ENCODE peak calls at places on chromosome 16, in nine cellular contexts. Z is lung, L is adipocyte, I is OCI-LY7, C is fibroblast of lung, O is colonic mucosa, J is Peyer's patch, U is SJCRH30, Q is tibial artery. K is an unnamed sample. For H3K36me3, the result is how much of the 10 kb centered on the place peaks cover.

GRCh38 chr16:57112403-57113041 is 20.1 kb downstream of the CPNE2 start:
- DNase-seq in I (no peak), C (no peak), Z (no peak), O (no peak), Q (peak), U (no peak), L (peak), J (no peak), K (no peak)

GRCh38 chr16:28210979-28211505 is 723 bp downstream of the XPO6 start:
- DNase-seq in C (peak), O (peak), Q (peak), L (peak), Z (peak), J (peak), I (peak), U (peak), K (peak)

GRCh38 chr16:47627056-47627455 is 165.9 kb downstream of the PHKB start:
- DNase-seq in C (no peak), U (no peak), I (no peak), Z (no peak), Q (no peak), J (no peak), L (no peak), O (no peak), K (no peak)

GRCh38 chr16:74730049-74730683 is 29.5 kb upstream of the MLKL start:
- DNase-seq in Z (no peak), U (no peak), I (no peak), C (no peak), Q (no peak), L (no peak), O (peak), J (peak), K (no peak)

GRCh38 chr16:81279375-81279774 is 35.4 kb upstream of the GAN start:
- DNase-seq in J (no peak), O (no peak), Z (no peak), Q (no peak), L (peak), I (no peak), U (no peak), C (peak), K (no peak)

GRCh38 chr16:47013910-47014309 is 40.4 kb upstream of the DNAJA2 start:
- DNase-seq in Z (no peak), I (no peak), J (no peak), U (no peak), Q (no peak), L (no peak), C (no peak), O (no peak), K (no peak)

GRCh38 chr16:58306327-58306726 is 11.5 kb upstream of the PRSS54 start:
- DNase-seq in Q (no peak), J (peak), Z (no peak), U (peak), I (peak), O (peak), L (peak), C (peak), K (no peak)

GRCh38 chr16:31143036-31143888 is 6.6 kb downstream of the PRSS36 start:
- DNase-seq in J (no peak), O (peak), Z (no peak), U (no peak), Q (no peak), L (no peak), I (no peak), C (no peak), K (peak)

GRCh38 chr16:84673203-84673535 is 24.9 kb downstream of the KLHL36 start:
- DNase-seq in C (no peak), O (no peak), I (no peak), L (no peak), U (no peak), Z (no peak), Q (no peak), J (no peak), K (no peak)

GRCh38 chr16:85037050-85037410 is 9.4 kb downstream of the KIAA0513 start:
- DNase-seq in C (peak), O (no peak), J (no peak), Q (no peak), Z (no peak), U (peak), I (no peak), L (peak), K (peak)

GRCh38 chr16:15704545-15704987 is 54.5 kb downstream of the NDE1 start:
- DNase-seq in O (peak), U (peak), Z (peak), I (peak), Q (peak), J (peak), L (peak), C (peak), K (peak)

GRCh38 chr16:57628008-57628781 is at the start of gene ADGRG1:
- DNase-seq in I (no peak), O (peak), Z (peak), J (peak), C (peak), U (peak), Q (peak), L (peak), K (peak)

GRCh38 chr16:71542377-71542776 is 16.2 kb downstream of the CHST4 start:
- DNase-seq in I (peak), J (peak), O (peak), Q (no peak), L (peak), U (peak), Z (peak), C (peak), K (peak)

GRCh38 chr16:87619360-87620200 is 17.3 kb downstream of the JPH3 start:
- DNase-seq in Z (no peak), C (no peak), J (no peak), I (no peak), O (no peak), U (no peak), Q (no peak), L (no peak), K (no peak)

GRCh38 chr16:31043898-31044481 is 10.6 kb downstream of the STX4 start:
- DNase-seq in C (no peak), L (no peak), Q (no peak), I (no peak), J (no peak), Z (no peak), O (no peak), U (no peak), K (no peak)

GRCh38 chr16:19589106-19589505 is 33.6 kb downstream of the VPS35L start:
- DNase-seq in O (no peak), J (no peak), Q (no peak), C (no peak), I (no peak), L (no peak), U (no peak), Z (no peak), K (no peak)

GRCh38 chr16:28277537-28278388 is 14.6 kb upstream of the SBK1 start:
- DNase-seq in J (peak), Q (peak), I (peak), L (peak), Z (peak), U (peak), O (peak), C (peak), K (peak)

GRCh38 chr16:17375388-17376304 is 95.1 kb downstream of the XYLT1 start:
- DNase-seq in Z (no peak), L (no peak), U (no peak), O (no peak), Q (no peak), J (no peak), I (peak), C (no peak), K (no peak)

GRCh38 chr16:69014811-69015210 is 90.6 kb upstream of the HAS3 start:
- DNase-seq in J (no peak), Z (no peak), I (no peak), Q (no peak), L (no peak), U (no peak), C (no peak), O (no peak), K (no peak)

GRCh38 chr16:82819286-82819685 is 192.5 kb downstream of the CDH13 start:
- DNase-seq in Z (no peak), L (no peak), O (no peak), I (no peak), U (no peak), C (no peak), Q (no peak), J (no peak), K (no peak)

GRCh38 chr16:67883872-67884261 is 818 bp upstream of the NRN1L start:
- DNase-seq in O (peak), L (peak), I (peak), C (peak), U (peak), J (peak), Z (peak), Q (peak), K (peak)

GRCh38 chr16:9092963-9093477 is 1.6 kb downstream of the HAPSTR1 start:
- DNase-seq in Z (peak), C (no peak), O (peak), I (peak), L (peak), U (peak), J (peak), Q (peak), K (peak)

GRCh38 chr16:68190745-68191510 is 45.0 kb downstream of the ESRP2 start:
- DNase-seq in U (no peak), Q (no peak), L (no peak), C (no peak), Z (no peak), O (no peak), I (no peak), J (no peak), K (no peak)

GRCh38 chr16:84530590-84530989 is 26.1 kb upstream of the MEAK7 start:
- DNase-seq in I (no peak), Z (no peak), Q (no peak), J (no peak), O (no peak), U (no peak), L (no peak), C (no peak), K (no peak)

GRCh38 chr16:14302031-14302398 is 230.9 kb downstream of the MRTFB start:
- DNase-seq in C (peak), O (peak), I (peak), U (peak), L (peak), Q (peak), Z (no peak), J (peak), K (peak)

GRCh38 chr16:86962259-86962658 is 354.9 kb downstream of the C16orf95 start:
- DNase-seq in O (no peak), J (no peak), C (no peak), Z (no peak), L (no peak), U (no peak), Q (no peak), I (no peak), K (no peak)

GRCh38 chr16:14600164-14600563 is 29.9 kb downstream of the PARN start:
- DNase-seq in Q (no peak), Z (no peak), L (peak), I (peak), C (peak), O (no peak), U (no peak), J (no peak), K (no peak)

GRCh38 chr16:87953308-87954208 is 2.3 kb downstream of the BANP start:
- DNase-seq in J (no peak), O (no peak), Z (no peak), Q (no peak), C (no peak), I (no peak), U (no peak), L (no peak), K (no peak)

GRCh38 chr16:89152831-89153700 is 18.5 kb upstream of the CDH15 start:
- DNase-seq in U (no peak), L (no peak), Z (no peak), Q (no peak), J (no peak), C (no peak), O (no peak), I (peak), K (no peak)

GRCh38 chr16:89153848-89154271 is 17.7 kb upstream of the CDH15 start:
- DNase-seq in L (no peak), Q (no peak), C (no peak), Z (no peak), O (no peak), U (no peak), J (no peak), I (no peak), K (no peak)

GRCh38 chr16:89150981-89151380 is 20.6 kb upstream of the CDH15 start:
- DNase-seq in U (no peak), L (no peak), Q (no peak), Z (no peak), J (no peak), O (no peak), C (no peak), I (no peak), K (no peak)

GRCh38 chr16:89149386-89149785 is 22.2 kb upstream of the CDH15 start:
- DNase-seq in C (no peak), Z (no peak), L (no peak), O (no peak), U (no peak), J (peak), Q (no peak), I (peak), K (no peak)

GRCh38 chr16:89150090-89150835 is 21.3 kb upstream of the CDH15 start:
- DNase-seq in I (no peak), L (no peak), C (no peak), O (no peak), U (peak), J (peak), Z (no peak), Q (no peak), K (no peak)
- H3K36me3 ChIP-seq in I (half or more), L (under half), C (under half), O (under half), U (under half), J (under half), Z (under half), Q (half or more), K (under half)

GRCh38 chr16:3549906-3550305 is 27.3 kb downstream of the NLRC3 start:
- DNase-seq in I (no peak), Q (no peak), U (no peak), Z (no peak), C (no peak), O (no peak), J (no peak), L (no peak), K (no peak)
- H3K36me3 ChIP-seq in I (half or more), Q (under half), U (under half), Z (under half), C (under half), O (under half), J (under half), L (under half), K (under half)

GRCh38 chr16:2257726-2258125 is 6.3 kb upstream of the ECI1 start:
- DNase-seq in Z (no peak), L (no peak), Q (no peak), U (no peak), C (no peak), O (no peak), I (no peak), J (no peak), K (no peak)
- H3K36me3 ChIP-seq in Z (under half), L (half or more), Q (half or more), U (half or more), C (under half), O (under half), I (half or more), J (under half), K (half or more)

GRCh38 chr16:1721372-1721771 is 15.4 kb downstream of the MAPK8IP3 start:
- DNase-seq in J (no peak), Z (no peak), U (no peak), L (no peak), C (no peak), I (no peak), Q (no peak), O (no peak), K (no peak)

GRCh38 chr16:1727651-1728624 is 21.9 kb downstream of the MAPK8IP3 start:
- DNase-seq in C (no peak), J (no peak), U (no peak), Z (no peak), L (no peak), O (no peak), I (no peak), Q (no peak), K (no peak)

GRCh38 chr16:1726661-1727502 is 20.9 kb downstream of the MAPK8IP3 start:
- DNase-seq in O (no peak), U (no peak), L (no peak), Z (no peak), C (no peak), I (no peak), Q (no peak), J (no peak), K (no peak)

GRCh38 chr16:1724491-1724890 is 18.5 kb downstream of the MAPK8IP3 start:
- DNase-seq in J (no peak), L (no peak), O (no peak), I (no peak), U (no peak), Z (no peak), C (no peak), Q (no peak), K (no peak)

GRCh38 chr16:1723450-1724147 is 17.6 kb downstream of the MAPK8IP3 start:
- DNase-seq in L (peak), O (peak), U (peak), J (no peak), Q (no peak), C (peak), I (peak), Z (no peak), K (peak)
- H3K36me3 ChIP-seq in L (under half), O (under half), U (under half), J (under half), Q (under half), C (under half), I (under half), Z (under half), K (under half)

DNA sequence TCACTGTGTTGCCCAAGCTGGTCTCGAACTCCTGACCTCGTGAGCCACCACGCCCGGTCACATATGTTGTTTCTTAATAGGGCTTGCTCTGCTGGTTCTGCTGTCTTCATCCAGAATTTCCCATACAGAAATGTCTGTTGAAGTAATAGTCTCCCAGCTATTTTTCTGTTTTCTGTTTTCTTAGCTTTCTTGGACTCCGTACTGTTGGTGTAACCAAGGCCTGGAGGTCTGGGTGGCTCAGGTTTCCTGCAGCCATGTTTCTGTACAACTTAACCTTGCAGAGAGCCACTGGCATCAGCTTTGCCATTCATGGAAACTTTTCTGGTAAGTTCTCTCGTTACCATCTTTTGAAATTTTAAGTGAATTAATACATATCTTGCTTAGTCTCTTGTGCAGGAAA is 2.8 kb downstream of the SF3B3 start:
- DNase-seq in C (peak), L (peak), U (no peak), J (no peak), I (peak), Z (no peak), O (no peak), Q (no peak), K (no peak)
- H3K36me3 ChIP-seq in C (under half), L (under half), U (under half), J (under half), I (half or more), Z (under half), O (under half), Q (under half), K (under half)

GRCh38 chr16:72807287-72807686 is 240.6 kb downstream of the ZFHX3 start:
- DNase-seq in Q (no peak), O (no peak), Z (no peak), L (no peak), I (no peak), J (no peak), C (no peak), U (no peak), K (no peak)
- H3K36me3 ChIP-seq in Q (under half), O (under half), Z (under half), L (under half), I (under half), J (under half), C (under half), U (under half), K (under half)

GRCh38 chr16:2089676-2090480 is 42.1 kb downstream of the TSC2 start:
- DNase-seq in J (no peak), I (no peak), L (no peak), U (no peak), Q (no peak), O (no peak), C (no peak), Z (no peak), K (peak)
- H3K36me3 ChIP-seq in J (under half), I (under half), L (half or more), U (under half), Q (half or more), O (under half), C (half or more), Z (under half), K (under half)

GRCh38 chr16:200388-200787 is 20.1 kb downstream of the HBQ1 start:
- DNase-seq in O (no peak), L (peak), C (no peak), U (no peak), Z (no peak), I (no peak), Q (no peak), J (no peak), K (no peak)
- H3K36me3 ChIP-seq in O (under half), L (half or more), C (under half), U (half or more), Z (under half), I (half or more), Q (half or more), J (under half), K (half or more)

GRCh38 chr16:23476289-23476688 is 23.3 kb upstream of the COG7 start:
- DNase-seq in L (no peak), Z (no peak), O (no peak), U (no peak), Q (no peak), I (no peak), J (no peak), C (no peak), K (no peak)
- H3K36me3 ChIP-seq in L (half or more), Z (under half), O (under half), U (half or more), Q (half or more), I (half or more), J (under half), C (under half), K (half or more)

K was measured in adrenal gland.